ENCODE peak calls at places on chromosomes 6 and 20, in nine cellular contexts. P, R, Z, S, T, A, C, J and I are unnamed samples.

GRCh38 chr6:85641522-85641915 is 1.2 kb downstream of the SYNCRIP start:
- DNase-seq in P (no peak), R (no peak), Z (no peak), S (no peak), T (no peak), A (no peak), C (no peak), J (no peak), I (no peak)

GRCh38 chr20:47205577-47206123 is 150.8 kb downstream of the ZMYND8 start:
- DNase-seq in P (no peak), R (no peak), Z (no peak), S (peak; percentile 49), T (peak; percentile 74), A (no peak), C (peak; percentile 78), J (peak; percentile 63), I (peak; percentile 82)

GRCh38 chr6:25883991-25884390 is 9.9 kb upstream of the SLC17A3 start:
- DNase-seq in P (no peak), R (no peak), Z (no peak), S (peak; percentile 42), T (peak; percentile 74), A (no peak), C (peak; percentile 1), J (no peak), I (no peak)

GRCh38 chr20:48358176-48358575 is 469.6 kb downstream of the PREX1 start:
- DNase-seq in P (no peak), R (no peak), Z (no peak), S (no peak), T (no peak), A (no peak), C (no peak), J (no peak), I (no peak)

GRCh38 chr6:16429669-16430068 is 191.3 kb downstream of the GMPR start:
- DNase-seq in P (no peak), R (no peak), Z (no peak), S (no peak), T (no peak), A (no peak), C (no peak), J (no peak), I (no peak)

GRCh38 chr6:36780517-36781210 is 58.6 kb downstream of the CPNE5 start:
- DNase-seq in P (no peak), R (no peak), Z (no peak), S (peak; percentile 61), T (no peak), A (peak; percentile 76), C (no peak), J (no peak), I (no peak)

GRCh38 chr6:118894425-118895240 is 681 bp downstream of the ASF1A start:
- DNase-seq in P (peak; percentile 52), R (no peak), Z (peak; percentile 69), S (peak; percentile 74), T (peak; percentile 45), A (peak; percentile 64), C (peak; percentile 65), J (peak; percentile 65), I (peak; percentile 73)

GRCh38 chr6:169131356-169131755 is 122.3 kb downstream of the THBS2 start:
- DNase-seq in P (no peak), R (no peak), Z (no peak), S (no peak), T (no peak), A (no peak), C (peak; percentile 46), J (no peak), I (no peak)

DNA sequence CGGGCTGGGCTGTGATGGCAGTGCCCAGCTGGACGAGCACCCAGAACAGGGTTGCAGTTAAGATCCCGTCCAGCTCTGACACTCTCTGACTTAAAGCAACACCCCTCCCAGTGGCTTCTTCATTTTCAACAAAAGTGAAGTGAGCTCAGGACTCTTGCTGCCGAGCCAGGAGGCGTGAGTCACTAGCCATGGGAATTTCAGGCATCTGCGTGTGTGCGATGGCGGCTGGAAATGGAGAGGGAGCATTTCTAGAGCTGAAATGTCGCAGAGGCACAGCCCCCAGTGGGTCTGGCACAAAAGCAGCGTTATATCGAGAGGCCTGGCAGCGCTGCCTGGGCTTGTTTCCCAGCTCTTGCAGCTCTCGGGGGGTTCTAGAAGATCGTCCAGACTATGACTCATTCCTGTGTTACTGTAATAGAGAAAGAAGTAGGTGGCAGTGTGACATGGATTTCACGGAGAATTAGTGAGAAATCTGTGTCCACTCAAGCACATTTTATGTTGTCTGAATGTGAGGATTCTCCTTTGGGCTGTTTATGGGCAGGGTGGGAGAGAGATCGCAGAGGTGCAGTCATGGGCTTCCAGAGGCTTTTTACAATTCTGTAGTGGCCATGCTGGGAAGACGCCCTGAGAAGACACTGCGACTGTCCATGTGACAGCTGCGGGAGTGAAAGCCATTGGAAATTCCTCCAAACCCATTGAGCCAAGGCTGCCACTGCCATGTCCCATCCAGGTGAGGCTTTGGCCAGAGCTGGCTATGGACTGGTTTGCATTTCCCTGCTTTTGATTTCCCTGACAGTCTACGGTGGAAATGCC is 216.7 kb upstream of the ECI2 start:
- DNase-seq in P (no peak), R (peak; percentile 35), Z (peak; percentile 75), S (peak; percentile 51), T (peak; percentile 79), A (peak; percentile 29), C (peak; percentile 96), J (peak; percentile 28), I (peak; percentile 82)
- H3K4me3 ChIP-seq in P (no peak overlapping the region), R (peak overlapping the region; percentile 34), Z (no peak overlapping the region), S (no peak overlapping the region), T (peak overlapping the region; percentile 29), A (no peak overlapping the region), C (peak overlapping the region; percentile 1), J (no peak overlapping the region), I (peak overlapping the region; percentile 41)

GRCh38 chr6:81741689-81742088 is 10.8 kb downstream of the TENT5A start:
- DNase-seq in P (no peak), R (no peak), Z (no peak), S (no peak), T (no peak), A (no peak), C (no peak), J (no peak), I (no peak)

GRCh38 chr6:81735756-81736380 is 16.6 kb downstream of the TENT5A start:
- DNase-seq in P (no peak), R (no peak), Z (no peak), S (no peak), T (no peak), A (no peak), C (peak; percentile 20), J (no peak), I (no peak)

GRCh38 chr6:81743649-81744048 is 8.8 kb downstream of the TENT5A start:
- DNase-seq in P (no peak), R (no peak), Z (no peak), S (no peak), T (no peak), A (no peak), C (peak; percentile 69), J (no peak), I (no peak)

GRCh38 chr6:81736428-81736827 is 16.1 kb downstream of the TENT5A start:
- DNase-seq in P (no peak), R (no peak), Z (no peak), S (no peak), T (no peak), A (no peak), C (no peak), J (no peak), I (no peak)

DNA sequence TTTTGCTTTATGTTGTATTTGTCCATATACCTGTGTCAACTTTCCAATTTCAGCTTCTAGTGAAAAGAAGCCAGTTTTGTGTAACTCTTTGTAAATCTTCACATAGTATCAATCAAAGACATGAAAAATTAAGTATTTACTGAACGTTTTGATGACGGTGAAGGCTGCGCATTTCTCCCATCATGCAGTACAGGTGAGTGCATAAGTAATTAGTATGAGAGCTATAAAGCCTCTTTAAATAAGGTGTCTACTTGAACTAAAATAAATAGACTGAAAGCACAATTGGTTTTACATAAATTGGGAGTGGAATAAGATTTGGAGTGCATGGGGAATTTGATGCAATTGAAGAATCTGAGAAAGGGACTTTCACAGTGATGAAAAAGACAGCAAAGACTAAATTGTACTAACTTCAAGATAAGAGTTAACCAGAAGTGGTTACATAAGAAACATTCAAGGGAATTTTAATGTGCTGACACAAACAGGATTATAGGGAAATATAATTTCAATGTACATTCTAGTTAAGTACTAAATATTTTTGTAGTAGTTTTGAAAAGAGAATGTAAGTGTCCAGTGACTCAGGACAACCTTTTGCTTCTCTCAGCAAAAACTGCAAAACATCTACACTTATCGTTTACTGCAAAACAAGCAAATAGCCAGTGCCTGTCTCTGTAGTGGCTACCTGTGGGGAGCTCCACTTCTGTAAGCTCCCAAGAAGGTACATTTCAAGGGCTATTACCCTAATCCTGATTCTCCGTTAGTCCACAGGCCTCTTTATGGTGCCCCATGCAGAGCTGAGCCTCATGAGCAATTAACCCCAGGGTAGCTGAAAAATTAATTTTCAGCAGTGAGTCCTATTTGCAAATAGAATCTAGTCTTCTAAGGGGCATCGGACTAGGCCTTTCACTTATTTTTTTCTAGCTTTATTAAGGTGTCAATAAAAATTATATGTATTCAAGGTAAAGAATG is 13.0 kb downstream of the TENT5A start:
- DNase-seq in P (no peak), R (no peak), Z (no peak), S (no peak), T (no peak), A (no peak), C (no peak), J (no peak), I (no peak)
- H3K4me1 ChIP-seq in P (no peaks in the 10 kb centered on the region), R (peaks cover 4% of the 10 kb centered on the region), Z (no peaks in the 10 kb centered on the region), S (no peaks in the 10 kb centered on the region), T (no peaks in the 10 kb centered on the region), A (no peaks in the 10 kb centered on the region), C (no peaks in the 10 kb centered on the region), J (no peaks in the 10 kb centered on the region), I (no peaks in the 10 kb centered on the region)

DNA sequence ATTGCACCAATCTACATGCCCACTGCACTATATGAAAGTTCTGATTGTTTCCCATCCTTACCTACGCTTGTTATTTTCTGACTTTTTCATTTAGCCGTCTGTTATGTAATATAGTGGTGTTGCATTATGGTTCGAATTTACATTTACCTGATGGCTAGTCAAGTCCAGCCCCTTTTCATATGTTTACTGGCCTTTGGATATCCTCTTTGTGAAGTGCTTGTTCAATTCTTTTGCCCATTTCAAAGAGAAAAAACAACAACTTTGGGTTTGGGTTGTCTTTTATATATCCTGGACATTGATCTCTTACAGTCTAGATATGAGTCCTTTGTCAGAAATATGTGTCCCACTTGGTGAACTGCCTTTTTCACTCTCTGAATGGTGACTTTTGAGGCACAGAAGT is 21.1 kb downstream of the PPP1R14C start:
- DNase-seq in P (no peak), R (no peak), Z (no peak), S (no peak), T (no peak), A (no peak), C (no peak), J (no peak), I (no peak)
- TF ChIP-seq CTCF in P (no peak), R (no peak), Z (no peak), S (no peak), T (no peak), A (no peak), C (no peak), J (no peak), I (no peak)

GRCh38 chr6:157990321-157991066 is 8.8 kb downstream of the SYNJ2 start:
- DNase-seq in P (no peak), R (no peak), Z (no peak), S (no peak), T (no peak), A (no peak), C (peak; percentile 33), J (no peak), I (no peak)

GRCh38 chr6:157988700-157989063 is 7.0 kb downstream of the SYNJ2 start:
- DNase-seq in P (no peak), R (no peak), Z (no peak), S (no peak), T (no peak), A (no peak), C (no peak), J (no peak), I (no peak)

GRCh38 chr6:157991067-157991432 is 9.4 kb downstream of the SYNJ2 start:
- DNase-seq in P (no peak), R (no peak), Z (peak; percentile 4), S (no peak), T (no peak), A (no peak), C (no peak), J (no peak), I (no peak)

GRCh38 chr6:157987788-157988699 is 6.4 kb downstream of the SYNJ2 start:
- DNase-seq in P (no peak), R (no peak), Z (no peak), S (no peak), T (no peak), A (no peak), C (no peak), J (no peak), I (no peak)

DNA sequence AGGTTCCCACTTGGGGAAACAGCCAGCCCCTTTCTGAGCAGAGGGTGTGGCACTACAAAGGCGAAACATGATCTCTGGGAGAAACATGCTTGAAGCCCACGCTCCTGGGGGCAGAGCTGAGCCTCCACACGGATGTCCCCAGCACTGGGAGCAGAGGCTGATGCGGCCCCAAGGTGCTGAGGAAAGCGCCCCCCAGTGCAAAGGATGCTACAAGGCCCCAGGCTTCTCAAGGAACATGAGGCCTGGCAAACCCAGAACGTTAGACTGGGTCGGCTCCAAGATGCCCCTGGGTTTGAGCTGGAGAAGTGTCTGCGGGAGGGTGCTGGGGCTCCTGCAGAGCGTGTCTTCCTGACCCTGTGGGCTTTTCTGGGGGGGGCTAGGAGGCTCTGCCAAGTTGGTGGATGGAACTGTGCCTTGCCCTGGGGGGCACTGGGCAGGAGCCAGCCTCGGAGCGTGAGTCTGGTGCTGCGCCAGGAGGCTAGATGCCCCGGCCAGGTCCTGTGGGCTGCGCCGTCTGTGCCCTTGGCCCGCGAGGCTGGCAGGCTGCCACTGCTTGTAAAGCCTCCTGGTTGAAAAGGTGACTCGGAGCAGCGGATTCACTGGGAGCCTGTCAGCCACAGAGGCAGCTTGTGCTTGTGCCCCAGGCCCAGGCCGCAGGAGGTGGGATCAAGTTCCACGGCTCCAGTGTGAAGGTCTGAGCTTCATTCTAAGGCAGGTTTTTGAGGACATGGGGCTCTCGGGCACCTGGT is 8.1 kb downstream of the SYNJ2 start:
- DNase-seq in P (no peak), R (no peak), Z (peak; percentile 73), S (peak; percentile 53), T (peak; percentile 50), A (peak; percentile 95), C (peak; percentile 71), J (peak; percentile 84), I (peak; percentile 76)
- H3K4me3 ChIP-seq in P (peak overlapping the region; percentile 38), R (peak overlapping the region; percentile 32), Z (no peak overlapping the region), S (no peak overlapping the region), T (peak overlapping the region; percentile 11), A (no peak overlapping the region), C (no peak overlapping the region), J (no peak overlapping the region), I (no peak overlapping the region)